ENCODE peak calls at places on chromosomes 11 and 22, in nine cellular contexts. H, U, W, J, E, N, B, Y and X are unnamed samples.
A peak's percentile ranks its signal among the peaks of the same experiment; 100 is the strongest.

GRCh38 chr11:78995166-78995565 is 420.5 kb upstream of the NARS2 start:
- DNase-seq in E (no peak), H (no peak), B (no peak), N (no peak), J (no peak), Y (no peak), U (no peak), W (no peak), X (no peak)

GRCh38 chr11:29321293-29322132 is 695.3 kb downstream of the KCNA4 start:
- DNase-seq in U (no peak), Y (no peak), J (peak; percentile 94), B (no peak), W (no peak), E (no peak), H (no peak), N (no peak), X (no peak)

GRCh38 chr11:69969890-69970784 is 108.0 kb upstream of the ANO1 start:
- DNase-seq in H (no peak), W (no peak), E (no peak), N (peak; percentile 9), U (no peak), Y (no peak), J (no peak), B (no peak), X (no peak)

GRCh38 chr11:84564867-84565184 is 1062.3 kb downstream of the DLG2 start:
- DNase-seq in Y (no peak), E (no peak), J (no peak), W (no peak), N (no peak), U (no peak), H (no peak), B (no peak), X (no peak)

GRCh38 chr22:30217698-30218565 is 28.6 kb downstream of the LIF start:
- DNase-seq in U (no peak), E (no peak), J (no peak), Y (no peak), W (no peak), N (no peak), H (no peak), B (no peak), X (no peak)

GRCh38 chr22:40594924-40595323 is 41.6 kb downstream of the MRTFA start:
- DNase-seq in E (no peak), W (no peak), B (peak; percentile 36), Y (no peak), U (no peak), H (no peak), N (no peak), J (peak; percentile 32), X (peak; percentile 81)

GRCh38 chr11:95512682-95513081 is 276.9 kb downstream of the FAM76B start:
- DNase-seq in W (peak; percentile 25), B (peak; percentile 37), U (peak; percentile 73), N (peak; percentile 91), E (peak; percentile 49), H (no peak), Y (peak; percentile 7), J (peak; percentile 88), X (peak; percentile 69)

GRCh38 chr22:44202261-44202789 is 21.6 kb downstream of the PARVG start:
- DNase-seq in W (no peak), Y (no peak), J (peak; percentile 90), N (peak; percentile 77), H (no peak), U (no peak), E (no peak), B (no peak), X (no peak)

GRCh38 chr11:31804439-31805036 is 6.6 kb downstream of the PAX6 start:
- DNase-seq in J (no peak), B (no peak), Y (no peak), H (no peak), N (no peak), E (no peak), U (no peak), W (no peak), X (no peak)

GRCh38 chr22:37501610-37502341 is 15.6 kb upstream of the MFNG start:
- DNase-seq in E (peak; percentile 89), W (no peak), H (peak; percentile 95), U (no peak), Y (peak; percentile 79), J (peak; percentile 93), B (peak; percentile 70), N (peak; percentile 92), X (peak; percentile 29)

GRCh38 chr22:30397656-30398635 is 1.1 kb downstream of the SEC14L2 start:
- DNase-seq in H (peak; percentile 23), W (no peak), B (no peak), U (no peak), E (no peak), N (no peak), Y (no peak), J (no peak), X (no peak)

GRCh38 chr11:134040386-134041297 is 28.2 kb upstream of the JAM3 start:
- DNase-seq in Y (no peak), H (no peak), B (no peak), W (no peak), E (no peak), U (peak; percentile 72), N (no peak), J (peak; percentile 90), X (no peak)

GRCh38 chr11:95254139-95254704 is 23.2 kb upstream of the SESN3 start:
- DNase-seq in B (peak; percentile 91), H (peak; percentile 69), Y (peak; percentile 18), J (peak; percentile 87), U (peak; percentile 80), E (peak; percentile 85), N (peak; percentile 93), W (peak; percentile 68), X (peak; percentile 88)

GRCh38 chr11:30153008-30153407 is 77.8 kb upstream of the FSHB start:
- DNase-seq in Y (no peak), B (no peak), N (no peak), W (no peak), E (no peak), J (no peak), U (no peak), H (no peak), X (no peak)

GRCh38 chr11:73585834-73586575 is 11.9 kb downstream of the FAM168A start:
- DNase-seq in E (no peak), N (no peak), U (no peak), J (peak; percentile 90), W (no peak), B (no peak), Y (no peak), H (no peak), X (no peak)

GRCh38 chr11:129861702-129862107 is 33.7 kb downstream of the NFRKB start:
- DNase-seq in N (peak; percentile 94), J (peak; percentile 96), W (no peak), H (peak; percentile 83), E (peak; percentile 50), Y (peak; percentile 84), U (peak; percentile 62), B (peak; percentile 89), X (peak; percentile 97)

GRCh38 chr11:69868003-69868865 is 49.0 kb upstream of the FGF3 start:
- DNase-seq in U (no peak), J (no peak), H (no peak), B (no peak), N (no peak), Y (no peak), E (no peak), W (no peak), X (no peak)

GRCh38 chr11:62566247-62566646 is 7.4 kb downstream of the EEF1G start:
- DNase-seq in J (no peak), U (no peak), E (no peak), B (no peak), N (no peak), H (no peak), W (no peak), Y (no peak), X (no peak)

GRCh38 chr22:24516301-24516737 is 21.2 kb downstream of the UPB1 start:
- DNase-seq in Y (peak; percentile 21), N (peak; percentile 92), B (no peak), W (no peak), H (peak; percentile 38), E (no peak), J (peak; percentile 93), U (no peak), X (peak; percentile 53)

GRCh38 chr22:49724893-49725489 is 102.7 kb downstream of the BRD1 start:
- DNase-seq in Y (peak; percentile 68), N (peak; percentile 56), B (no peak), J (peak; percentile 20), U (peak; percentile 25), H (peak; percentile 37), W (no peak), E (peak; percentile 61), X (peak; percentile 20)
- TF ChIP-seq CTCF in Y (peak; percentile 44), N (peak; percentile 55), B (peak; percentile 71), J (peak; percentile 49), U (peak; percentile 25), H (peak; percentile 56), W (no peak), E (peak; percentile 63), X (peak; percentile 47)

DNA sequence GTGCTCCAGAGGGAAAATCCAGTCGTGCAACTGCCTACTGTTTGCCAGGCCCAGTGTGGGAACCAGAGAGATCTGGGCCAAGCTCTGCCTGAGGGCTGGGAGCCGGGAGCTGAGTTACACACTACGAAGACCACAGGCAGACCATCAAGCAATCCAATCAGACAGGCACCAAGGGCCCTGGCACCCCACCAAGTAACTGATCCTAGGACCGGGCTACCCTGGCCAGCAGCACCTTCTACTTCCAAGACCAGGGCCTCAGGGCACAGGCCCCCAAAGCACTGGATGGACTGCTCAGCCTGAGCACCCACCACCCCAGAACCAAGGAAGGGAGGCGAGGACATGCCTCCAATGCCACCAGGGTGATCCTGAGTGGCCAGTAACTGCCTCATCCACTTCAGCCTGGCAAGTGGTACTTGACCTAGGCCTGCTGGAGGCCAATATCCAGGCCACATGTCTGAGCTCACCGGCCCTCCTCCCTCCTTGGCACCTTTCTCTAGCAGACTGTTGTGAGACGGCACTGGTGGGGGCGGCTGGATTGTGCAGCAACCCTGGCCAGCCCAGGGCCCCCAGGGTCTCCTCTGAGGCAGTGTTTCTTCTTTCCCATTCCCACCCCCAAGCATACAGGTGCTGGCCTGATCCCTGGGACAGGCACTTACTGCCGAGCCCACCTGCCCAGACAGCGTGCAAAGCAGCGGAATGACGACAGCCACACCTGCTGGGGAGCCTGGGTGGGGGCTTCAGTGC is 20.7 kb upstream of the ARFGAP3 start:
- DNase-seq in N (no peak), J (no peak), W (no peak), U (no peak), H (peak; percentile 49), Y (no peak), E (no peak), B (peak; percentile 80), X (peak; percentile 76)
- H3K4me3 ChIP-seq in N (no peak overlapping the region), J (no peak overlapping the region), W (no peak overlapping the region), U (no peak overlapping the region), H (no peak overlapping the region), Y (no peak overlapping the region), E (no peak overlapping the region), B (no peak overlapping the region), X (no peak overlapping the region)

DNA sequence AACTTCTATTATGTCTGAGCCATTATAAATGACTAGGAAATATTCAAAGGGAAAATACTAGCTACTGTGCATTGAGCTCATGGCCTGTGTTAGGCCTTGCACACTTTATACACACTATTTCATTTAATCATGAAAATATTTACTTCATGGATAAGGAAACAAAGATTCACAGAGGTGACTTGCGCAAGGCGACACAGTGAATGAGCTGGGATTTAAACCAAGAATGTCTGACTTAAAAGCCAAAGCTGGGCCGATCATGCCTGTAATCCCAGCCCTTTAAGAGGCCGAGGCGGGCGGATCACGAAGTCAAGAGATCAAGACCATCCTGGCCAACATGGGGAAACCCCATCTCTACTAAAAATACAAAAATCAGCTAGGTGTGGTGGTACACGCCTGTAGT is 231.5 kb downstream of the MIAT start:
- DNase-seq in Y (no peak), B (no peak), N (no peak), E (no peak), W (no peak), J (peak; percentile 5), U (no peak), H (no peak), X (no peak)
- H3K4me1 ChIP-seq in Y (peaks cover 67% of the 10 kb centered on the region), B (peaks cover 5% of the 10 kb centered on the region), N (peaks cover 28% of the 10 kb centered on the region), E (no peaks in the 10 kb centered on the region), W (no peaks in the 10 kb centered on the region), J (peaks cover 23% of the 10 kb centered on the region), U (no peaks in the 10 kb centered on the region), H (peaks cover 9% of the 10 kb centered on the region), X (no peaks in the 10 kb centered on the region)

GRCh38 chr11:96827164-96827563 is 437.4 kb downstream of the JRKL start:
- DNase-seq in N (peak; percentile 72), E (no peak), U (no peak), H (no peak), W (no peak), Y (no peak), J (peak; percentile 0), B (no peak), X (no peak)
- TF ChIP-seq CTCF in N (peak; percentile 40), E (no peak), U (no peak), H (peak; percentile 19), W (no peak), Y (no peak), J (peak; percentile 2), B (no peak), X (no peak)